ENCODE peak calls at places on chromosome 11, in seven cellular contexts. J, Z, N, I, L, F and P are unnamed samples.

GRCh38 chr11:11407065-11407737 is 54.2 kb upstream of the CSNK2A3 start:
- DNase-seq in J (peak), Z (no peak), N (peak), I (no peak), L (no peak), F (no peak), P (no peak)

GRCh38 chr11:44999068-44999467 is 48.4 kb upstream of the TP53I11 start:
- DNase-seq in J (no peak), Z (no peak), N (no peak), I (no peak), L (no peak), F (no peak), P (no peak)

GRCh38 chr11:27012254-27012921 is 18.5 kb downstream of the FIBIN start:
- DNase-seq in J (peak), Z (no peak), N (no peak), I (peak), L (no peak), F (no peak), P (no peak)

GRCh38 chr11:124172076-124172475 is 11.1 kb upstream of the OR10D3 start:
- DNase-seq in J (no peak), Z (no peak), N (no peak), I (no peak), L (no peak), F (no peak), P (no peak)

GRCh38 chr11:93477684-93478234 is 65.4 kb downstream of the SMCO4 start:
- DNase-seq in J (no peak), Z (no peak), N (no peak), I (no peak), L (no peak), F (no peak), P (no peak)

GRCh38 chr11:20669833-20670684 is 673 bp downstream of the NELL1 start:
- DNase-seq in J (no peak), Z (no peak), N (peak), I (no peak), L (no peak), F (no peak), P (no peak)

GRCh38 chr11:19659529-19659928 is 53.1 kb upstream of the NAV2 start:
- DNase-seq in J (no peak), Z (no peak), N (no peak), I (no peak), L (no peak), F (no peak), P (no peak)

GRCh38 chr11:82718307-82718706 is 15.4 kb downstream of the FAM181B start:
- DNase-seq in J (peak), Z (no peak), N (peak), I (peak), L (no peak), F (peak), P (peak)